ENCODE peak calls at places on chromosomes 16 and 17, in ten cellular contexts. L, Z, H, D, Q, G, T, K, C and S are unnamed samples.

GRCh38 chr17:73068322-73069153 is 23.9 kb downstream of the SLC39A11 start:
- DNase-seq in L (no peak), Z (no peak), H (no peak), D (no peak), Q (peak), G (no peak), T (no peak), K (no peak), C (no peak), S (no peak)

GRCh38 chr17:305090-305976 is 47.3 kb downstream of the RPH3AL start:
- DNase-seq in L (no peak), Z (no peak), H (no peak), D (no peak), Q (no peak), G (no peak), T (no peak), K (peak), C (no peak), S (no peak)

GRCh38 chr16:58094791-58095574 is 34.2 kb downstream of the CFAP20 start:
- DNase-seq in L (no peak), Z (no peak), H (no peak), D (peak), Q (no peak), G (no peak), T (no peak), K (no peak), C (no peak), S (peak)

GRCh38 chr17:59165933-59166342 is 10.4 kb downstream of the PRR11 start:
- DNase-seq in L (no peak), Z (peak), H (peak), D (peak), Q (peak), G (no peak), T (no peak), K (no peak), C (no peak), S (peak)

GRCh38 chr17:44065668-44066203 is 735 bp downstream of the LSM12 start:
- DNase-seq in L (no peak), Z (no peak), H (no peak), D (peak), Q (no peak), G (no peak), T (no peak), K (no peak), C (no peak), S (no peak)

GRCh38 chr16:80014241-80014939 is 413.9 kb upstream of the MAF start:
- DNase-seq in L (no peak), Z (no peak), H (no peak), D (no peak), Q (peak), G (no peak), T (no peak), K (no peak), C (no peak), S (no peak)

GRCh38 chr17:74340470-74341023 is 14.5 kb downstream of the KIF19 start:
- DNase-seq in L (no peak), Z (no peak), H (no peak), D (no peak), Q (no peak), G (no peak), T (no peak), K (no peak), C (no peak), S (no peak)

GRCh38 chr16:67423015-67423414 is 6.7 kb upstream of the ZDHHC1 start:
- DNase-seq in L (no peak), Z (no peak), H (no peak), D (no peak), Q (no peak), G (no peak), T (no peak), K (no peak), C (no peak), S (no peak)

GRCh38 chr16:52471650-52472370 is 75.1 kb downstream of the TOX3 start:
- DNase-seq in L (no peak), Z (no peak), H (no peak), D (no peak), Q (no peak), G (no peak), T (no peak), K (no peak), C (no peak), S (no peak)

GRCh38 chr17:19369846-19370492 is 7.4 kb upstream of the B9D1 start:
- DNase-seq in L (no peak), Z (no peak), H (no peak), D (peak), Q (no peak), G (peak), T (no peak), K (no peak), C (no peak), S (no peak)

GRCh38 chr17:48718162-48718780 is 4.0 kb downstream of the PRAC1 start:
- DNase-seq in L (no peak), Z (peak), H (no peak), D (peak), Q (no peak), G (no peak), T (no peak), K (no peak), C (no peak), S (no peak)

GRCh38 chr17:41907185-41907556 is 11.6 kb downstream of the ACLY start:
- DNase-seq in L (peak), Z (no peak), H (no peak), D (no peak), Q (peak), G (no peak), T (no peak), K (no peak), C (no peak), S (no peak)

GRCh38 chr16:49128740-49129139 is 152.9 kb downstream of the CBLN1 start:
- DNase-seq in L (no peak), Z (no peak), H (no peak), D (no peak), Q (no peak), G (no peak), T (no peak), K (no peak), C (no peak), S (no peak)

GRCh38 chr17:7042507-7043194 is 1.2 kb downstream of the SLC16A11 start:
- DNase-seq in L (no peak), Z (peak), H (no peak), D (peak), Q (no peak), G (no peak), T (no peak), K (peak), C (no peak), S (no peak)

GRCh38 chr16:75265911-75266701 is 14.7 kb upstream of the BCAR1 start:
- DNase-seq in L (no peak), Z (peak), H (peak), D (no peak), Q (no peak), G (peak), T (peak), K (peak), C (no peak), S (peak)

GRCh38 chr17:73605444-73605843 is 38.8 kb downstream of the SDK2 start:
- DNase-seq in L (no peak), Z (no peak), H (no peak), D (no peak), Q (no peak), G (no peak), T (no peak), K (no peak), C (no peak), S (no peak)

GRCh38 chr16:54033747-54034146 is 252.8 kb downstream of the IRX3 start:
- DNase-seq in L (no peak), Z (no peak), H (no peak), D (no peak), Q (no peak), G (no peak), T (no peak), K (no peak), C (no peak), S (no peak)

GRCh38 chr17:74603032-74603635 is 11.1 kb upstream of the CD300LD start:
- DNase-seq in L (no peak), Z (no peak), H (no peak), D (no peak), Q (no peak), G (no peak), T (no peak), K (no peak), C (no peak), S (no peak)

GRCh38 chr17:83136931-83137330 is 57.5 kb downstream of the METRNL start:
- DNase-seq in L (no peak), Z (no peak), H (no peak), D (no peak), Q (no peak), G (no peak), T (peak), K (no peak), C (no peak), S (no peak)

GRCh38 chr16:50562657-50563056 is 14.5 kb downstream of the NKD1 start:
- DNase-seq in L (no peak), Z (no peak), H (no peak), D (no peak), Q (no peak), G (no peak), T (no peak), K (no peak), C (no peak), S (no peak)

GRCh38 chr17:30378191-30378796 is 433 bp upstream of the CPD start:
- DNase-seq in L (no peak), Z (peak), H (peak), D (peak), Q (no peak), G (no peak), T (peak), K (peak), C (no peak), S (peak)

GRCh38 chr17:63435681-63436522 is 10.2 kb downstream of the CYB561 start:
- DNase-seq in L (no peak), Z (no peak), H (no peak), D (no peak), Q (no peak), G (no peak), T (no peak), K (peak), C (no peak), S (no peak)

GRCh38 chr16:71723537-71724319 is 773 bp downstream of the PHLPP2 start:
- DNase-seq in L (no peak), Z (peak), H (peak), D (peak), Q (peak), G (peak), T (peak), K (peak), C (no peak), S (peak)

GRCh38 chr17:39082482-39082881 is 69.0 kb downstream of the PLXDC1 start:
- DNase-seq in L (no peak), Z (no peak), H (no peak), D (no peak), Q (no peak), G (no peak), T (no peak), K (no peak), C (no peak), S (no peak)

GRCh38 chr16:31063495-31063842 is 10.6 kb downstream of the ZNF668 start:
- DNase-seq in L (no peak), Z (no peak), H (peak), D (no peak), Q (no peak), G (no peak), T (no peak), K (no peak), C (no peak), S (no peak)

GRCh38 chr16:84436196-84436595 is 67.9 kb downstream of the ATP2C2 start:
- DNase-seq in L (no peak), Z (no peak), H (no peak), D (no peak), Q (no peak), G (no peak), T (no peak), K (no peak), C (no peak), S (no peak)

DNA sequence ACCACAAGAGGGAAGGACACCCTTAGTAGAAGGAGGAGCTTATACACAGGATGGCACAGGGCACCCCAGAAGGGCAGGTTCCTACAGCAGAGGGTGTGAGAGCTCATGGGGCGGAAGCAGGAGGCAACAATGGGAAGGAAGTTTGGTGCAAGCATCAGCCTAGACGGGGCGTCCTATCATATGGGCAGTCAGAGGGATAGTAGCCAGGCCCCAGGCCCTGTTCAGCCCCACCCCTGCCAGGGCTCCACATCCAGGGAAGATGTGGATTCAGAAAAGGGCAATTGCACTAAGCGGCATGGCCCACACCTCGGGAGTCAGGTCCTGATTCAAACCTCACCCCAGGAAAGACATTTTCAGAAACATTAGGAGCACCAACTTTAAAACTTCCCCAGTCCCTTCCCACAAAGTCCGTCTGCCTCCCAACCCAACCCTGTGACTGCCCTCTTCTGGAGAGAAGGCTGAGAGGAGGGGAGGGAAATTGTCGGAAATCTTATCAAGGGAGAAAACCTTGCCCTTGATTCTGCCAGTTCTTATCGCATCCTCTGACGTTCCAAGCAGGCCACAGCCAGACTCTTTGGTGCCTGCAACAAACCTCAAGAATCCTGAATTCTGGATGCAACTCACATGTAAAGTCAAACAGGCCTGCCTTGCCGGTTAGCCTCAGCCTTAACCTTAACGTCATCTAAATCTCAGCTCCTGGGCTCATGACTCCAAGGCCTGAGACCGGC is 198.8 kb upstream of the CDH5 start:
- DNase-seq in L (no peak), Z (peak), H (peak), D (no peak), Q (no peak), G (no peak), T (no peak), K (no peak), C (no peak), S (no peak)
- TF ChIP-seq CTCF in L (peak), Z (peak), H (peak), D (no peak), Q (peak), G (no peak), T (no peak), K (no peak), C (no peak), S (no peak)

DNA sequence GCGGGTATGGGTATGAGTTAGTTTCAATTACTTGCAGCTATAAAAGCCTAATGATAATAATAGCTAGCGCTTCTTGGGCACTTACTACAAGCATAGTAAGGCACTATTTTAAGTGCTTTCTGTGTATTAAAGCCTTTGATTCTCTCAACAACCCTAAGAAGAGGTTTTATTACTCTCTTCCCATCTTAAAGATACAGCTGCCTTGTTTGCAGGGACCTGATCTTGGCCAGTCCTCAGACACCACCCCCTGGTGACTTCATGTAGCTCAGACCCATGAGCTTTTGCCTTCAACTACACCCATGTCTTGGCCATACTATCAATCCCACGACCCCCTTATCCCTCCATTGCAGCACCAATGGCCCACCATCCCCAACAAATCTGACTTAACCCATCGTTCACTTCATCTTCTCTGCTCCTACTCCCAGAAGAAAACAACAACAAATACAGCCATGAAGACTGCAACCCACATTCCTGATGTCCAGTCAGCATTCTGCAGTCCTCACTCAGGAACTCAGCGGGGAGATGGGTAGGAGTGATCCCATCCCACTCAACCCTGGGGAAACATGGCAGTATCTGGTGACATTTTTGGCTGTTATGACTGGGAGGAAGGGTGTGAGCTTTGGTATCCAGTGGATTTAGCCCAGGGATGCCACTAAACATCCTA is 4.2 kb downstream of the GGA2 start:
- DNase-seq in L (no peak), Z (peak), H (no peak), D (no peak), Q (no peak), G (no peak), T (no peak), K (no peak), C (no peak), S (no peak)
- TF ChIP-seq CTCF in L (no peak), Z (no peak), H (no peak), D (no peak), Q (no peak), G (no peak), T (no peak), K (no peak), C (no peak), S (no peak)

GRCh38 chr17:79815836-79816371 is 19.0 kb upstream of the CBX8 start:
- DNase-seq in L (no peak), Z (peak), H (no peak), D (no peak), Q (no peak), G (no peak), T (no peak), K (no peak), C (no peak), S (no peak)
- TF ChIP-seq CTCF in L (no peak), Z (no peak), H (no peak), D (no peak), Q (no peak), G (no peak), T (no peak), K (no peak), C (no peak), S (no peak)

DNA sequence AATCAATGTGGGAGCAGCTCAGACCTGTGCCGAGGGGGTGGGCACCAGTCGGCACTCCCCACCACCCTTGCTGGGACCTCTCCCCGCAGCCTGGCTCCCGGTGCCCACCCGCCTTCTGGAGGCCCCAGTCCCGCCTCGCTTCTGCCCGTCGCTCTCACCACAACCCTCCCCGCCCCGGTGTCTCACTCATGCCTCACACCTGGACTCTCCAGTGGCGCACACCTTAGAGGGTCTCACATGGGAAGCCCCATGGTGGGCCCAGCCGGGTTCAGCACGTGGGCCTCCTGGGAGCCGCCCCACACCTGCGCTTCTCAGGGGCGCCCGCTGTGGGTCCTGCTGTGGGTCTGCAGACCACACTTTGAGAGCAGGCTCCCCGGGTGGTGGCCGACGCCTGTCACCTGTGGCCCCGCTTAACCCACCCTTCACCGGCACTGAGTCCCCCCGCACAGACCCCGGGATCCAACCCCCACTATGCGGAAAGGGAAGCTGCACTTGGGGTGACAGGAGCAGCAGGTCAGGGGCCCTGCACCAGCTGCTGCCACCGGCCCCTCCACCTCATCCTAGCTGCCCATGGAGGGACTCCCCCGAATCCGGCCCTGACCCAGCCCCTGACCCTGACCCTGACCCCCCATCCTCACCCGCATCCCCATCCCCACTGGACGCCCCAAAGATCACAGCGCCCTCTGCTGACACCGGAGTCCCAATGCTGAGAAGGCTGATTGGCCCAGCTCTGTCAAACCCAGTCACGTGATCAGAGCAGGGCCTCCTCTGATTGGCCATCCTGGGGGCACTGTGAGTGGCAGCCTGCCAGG is 27.4 kb upstream of the SLC38A10 start:
- DNase-seq in L (no peak), Z (no peak), H (peak), D (peak), Q (no peak), G (no peak), T (no peak), K (no peak), C (no peak), S (no peak)
- TF ChIP-seq CTCF in L (peak), Z (peak), H (peak), D (no peak), Q (peak), G (no peak), T (no peak), K (no peak), C (no peak), S (no peak)

GRCh38 chr17:68133370-68134045 is 98.0 kb downstream of the KPNA2 start:
- DNase-seq in L (no peak), Z (peak), H (peak), D (no peak), Q (no peak), G (no peak), T (no peak), K (no peak), C (no peak), S (no peak)
- TF ChIP-seq CTCF in L (no peak), Z (peak), H (no peak), D (no peak), Q (no peak), G (no peak), T (no peak), K (no peak), C (no peak), S (no peak)

GRCh38 chr17:9224485-9224884 is 203.2 kb downstream of the NTN1 start:
- DNase-seq in L (no peak), Z (no peak), H (no peak), D (no peak), Q (no peak), G (no peak), T (no peak), K (peak), C (no peak), S (no peak)

GRCh38 chr17:9226130-9226793 is 205.0 kb downstream of the NTN1 start:
- DNase-seq in L (no peak), Z (no peak), H (no peak), D (no peak), Q (no peak), G (no peak), T (no peak), K (peak), C (no peak), S (no peak)

GRCh38 chr17:9223531-9223930 is 202.2 kb downstream of the NTN1 start:
- DNase-seq in L (no peak), Z (no peak), H (no peak), D (no peak), Q (no peak), G (no peak), T (no peak), K (peak), C (no peak), S (no peak)

GRCh38 chr17:9226794-9227135 is 205.5 kb downstream of the NTN1 start:
- DNase-seq in L (no peak), Z (no peak), H (no peak), D (peak), Q (no peak), G (no peak), T (no peak), K (peak), C (no peak), S (no peak)

GRCh38 chr17:9225305-9226101 is 204.2 kb downstream of the NTN1 start:
- DNase-seq in L (no peak), Z (peak), H (no peak), D (no peak), Q (no peak), G (no peak), T (no peak), K (peak), C (no peak), S (no peak)
- TF ChIP-seq CTCF in L (no peak), Z (peak), H (no peak), D (no peak), Q (no peak), G (no peak), T (no peak), K (no peak), C (no peak), S (peak)